ENCODE peak calls at places on chromosomes 7 and 10, in eight cellular contexts. N, H, Z, B, V, J, Y and W are unnamed samples.
A peak's percentile ranks its signal among the peaks of the same experiment; 100 is the strongest.

GRCh38 chr10:75108684-75109458 is 2.6 kb upstream of the SAMD8 start:
- DNase-seq in N (no peak), H (no peak), Z (no peak), B (no peak), V (no peak), J (no peak), Y (no peak), W (no peak)

GRCh38 chr10:103849880-103850571 is 5.3 kb downstream of the SH3PXD2A start:
- DNase-seq in N (no peak), H (no peak), Z (no peak), B (no peak), V (peak; percentile 96), J (no peak), Y (no peak), W (no peak)

GRCh38 chr7:4667776-4668509 is 14.2 kb upstream of the FOXK1 start:
- DNase-seq in N (no peak), H (no peak), Z (peak; percentile 65), B (no peak), V (peak; percentile 42), J (peak; percentile 51), Y (peak; percentile 39), W (peak; percentile 77)

GRCh38 chr10:132407846-132408278 is 10.9 kb downstream of the PWWP2B start:
- DNase-seq in N (no peak), H (no peak), Z (no peak), B (no peak), V (no peak), J (peak; percentile 83), Y (no peak), W (no peak)

GRCh38 chr7:122674502-122674901 is 24.4 kb downstream of the RNF133 start:
- DNase-seq in N (no peak), H (no peak), Z (no peak), B (no peak), V (peak; percentile 43), J (no peak), Y (no peak), W (no peak)

GRCh38 chr10:11344550-11344949 is 266.9 kb downstream of the USP6NL start:
- DNase-seq in N (no peak), H (no peak), Z (no peak), B (peak; percentile 40), V (no peak), J (no peak), Y (no peak), W (no peak)

GRCh38 chr7:116097365-116098009 is 66.9 kb upstream of the TFEC start:
- DNase-seq in N (no peak), H (no peak), Z (no peak), B (no peak), V (peak; percentile 87), J (no peak), Y (peak; percentile 19), W (no peak)

GRCh38 chr7:93011351-93012294 is 106.2 kb downstream of the SAMD9 start:
- DNase-seq in N (no peak), H (no peak), Z (no peak), B (no peak), V (peak; percentile 92), J (no peak), Y (peak; percentile 69), W (no peak)

GRCh38 chr7:109696723-109697122 is 1127.0 kb downstream of the DNAJB9 start:
- DNase-seq in N (no peak), H (no peak), Z (no peak), B (no peak), V (no peak), J (no peak), Y (no peak), W (no peak)

GRCh38 chr10:133009218-133009954 is 67.0 kb upstream of the CFAP46 start:
- DNase-seq in N (no peak), H (no peak), Z (no peak), B (no peak), V (no peak), J (no peak), Y (no peak), W (no peak)

GRCh38 chr10:7734821-7735220 is 31.7 kb downstream of the ITIH2 start:
- DNase-seq in N (no peak), H (no peak), Z (no peak), B (no peak), V (no peak), J (no peak), Y (no peak), W (no peak)

GRCh38 chr7:150784120-150784736 is 15.9 kb downstream of the TMEM176B start:
- DNase-seq in N (no peak), H (no peak), Z (no peak), B (no peak), V (no peak), J (no peak), Y (no peak), W (no peak)

GRCh38 chr7:155545348-155545747 is 1.0 kb downstream of the CNPY1 start:
- DNase-seq in N (no peak), H (no peak), Z (no peak), B (no peak), V (no peak), J (no peak), Y (no peak), W (no peak)

GRCh38 chr7:24979470-24979862 is 512 bp downstream of the OSBPL3 start:
- DNase-seq in N (peak; percentile 75), H (peak; percentile 19), Z (peak; percentile 84), B (peak; percentile 87), V (peak; percentile 68), J (peak; percentile 70), Y (no peak), W (no peak)

GRCh38 chr10:12707461-12708185 is 293.9 kb downstream of the CCDC3 start:
- DNase-seq in N (no peak), H (peak; percentile 15), Z (no peak), B (peak; percentile 12), V (peak; percentile 93), J (peak; percentile 69), Y (peak; percentile 72), W (no peak)

GRCh38 chr7:45435846-45436245 is 138.3 kb upstream of the ADCY1 start:
- DNase-seq in N (no peak), H (no peak), Z (no peak), B (no peak), V (peak; percentile 86), J (no peak), Y (no peak), W (no peak)

GRCh38 chr10:97534746-97535367 is 36.1 kb downstream of the UBTD1 start:
- DNase-seq in N (no peak), H (peak; percentile 12), Z (no peak), B (peak; percentile 24), V (peak; percentile 48), J (no peak), Y (no peak), W (peak; percentile 49)

GRCh38 chr7:55260171-55260570 is 105.0 kb upstream of the LANCL2 start:
- DNase-seq in N (no peak), H (no peak), Z (no peak), B (no peak), V (no peak), J (no peak), Y (no peak), W (no peak)

GRCh38 chr10:132462463-132463332 is 65.7 kb downstream of the PWWP2B start:
- DNase-seq in N (no peak), H (no peak), Z (peak; percentile 70), B (no peak), V (no peak), J (no peak), Y (no peak), W (peak; percentile 89)

GRCh38 chr10:132302911-132303310 is 4.8 kb downstream of the STK32C start:
- DNase-seq in N (no peak), H (no peak), Z (peak; percentile 38), B (no peak), V (no peak), J (peak; percentile 19), Y (no peak), W (peak; percentile 59)

GRCh38 chr7:568681-569035 is 49.0 kb upstream of the PDGFA start:
- DNase-seq in N (no peak), H (no peak), Z (no peak), B (no peak), V (no peak), J (peak; percentile 79), Y (no peak), W (no peak)

GRCh38 chr10:112374724-112375541 is 1.0 kb downstream of the ACSL5 start:
- DNase-seq in N (no peak), H (no peak), Z (no peak), B (peak; percentile 25), V (peak; percentile 67), J (no peak), Y (no peak), W (no peak)

GRCh38 chr7:127803626-127804025 is 151.6 kb downstream of the SND1 start:
- DNase-seq in N (no peak), H (no peak), Z (no peak), B (no peak), V (no peak), J (no peak), Y (no peak), W (no peak)

GRCh38 chr10:86376403-86376802 is 9.8 kb upstream of the GRID1 start:
- DNase-seq in N (no peak), H (no peak), Z (peak; percentile 72), B (no peak), V (no peak), J (no peak), Y (no peak), W (no peak)

GRCh38 chr10:62491597-62491996 is 117.4 kb downstream of the ZNF365 start:
- DNase-seq in N (no peak), H (no peak), Z (no peak), B (no peak), V (no peak), J (no peak), Y (no peak), W (no peak)

GRCh38 chr10:21399392-21400015 is 126.0 kb downstream of the SKIDA1 start:
- DNase-seq in N (no peak), H (no peak), Z (no peak), B (no peak), V (peak; percentile 57), J (no peak), Y (peak; percentile 64), W (no peak)

GRCh38 chr10:34405611-34406462 is 409.3 kb downstream of the PARD3 start:
- DNase-seq in N (no peak), H (no peak), Z (no peak), B (no peak), V (peak; percentile 85), J (no peak), Y (no peak), W (no peak)

GRCh38 chr7:29968683-29969457 is 20.7 kb downstream of the SCRN1 start:
- DNase-seq in N (no peak), H (no peak), Z (no peak), B (no peak), V (peak; percentile 83), J (no peak), Y (no peak), W (no peak)

GRCh38 chr10:79098596-79099015 is 29.8 kb downstream of the ZMIZ1 start:
- DNase-seq in N (no peak), H (no peak), Z (no peak), B (no peak), V (no peak), J (no peak), Y (no peak), W (no peak)

GRCh38 chr10:131560726-131561390 is 249.3 kb upstream of the TCERG1L start:
- DNase-seq in N (no peak), H (no peak), Z (no peak), B (no peak), V (no peak), J (no peak), Y (no peak), W (no peak)

GRCh38 chr7:134996097-134996550 is 9.8 kb downstream of the AGBL3 start:
- DNase-seq in N (no peak), H (no peak), Z (no peak), B (no peak), V (no peak), J (no peak), Y (no peak), W (no peak)

GRCh38 chr10:50224330-50224952 is 26.9 kb downstream of the ASAH2 start:
- DNase-seq in N (peak; percentile 1), H (peak; percentile 27), Z (no peak), B (peak; percentile 41), V (peak; percentile 70), J (no peak), Y (peak; percentile 14), W (no peak)

GRCh38 chr7:76428868-76429805 is 4.4 kb downstream of the ZP3 start:
- DNase-seq in N (no peak), H (no peak), Z (peak; percentile 50), B (no peak), V (peak; percentile 56), J (no peak), Y (no peak), W (no peak)

GRCh38 chr10:4070171-4070570 is 285.2 kb upstream of the KLF6 start:
- DNase-seq in N (no peak), H (no peak), Z (no peak), B (no peak), V (no peak), J (no peak), Y (no peak), W (no peak)